ENCODE peak calls at places on chromosomes 5 and 9, in nine cellular contexts. H, T, M, A, J, N, I, P and G are unnamed samples.
A peak's percentile ranks its signal among the peaks of the same experiment; 100 is the strongest.

GRCh38 chr9:88451160-88451559 is 62.9 kb downstream of the SPIN1 start:
- DNase-seq in H (no peak), T (no peak), M (no peak), A (no peak), J (no peak), N (no peak), I (no peak), P (no peak), G (no peak)

GRCh38 chr5:155508673-155509072 is 495.1 kb downstream of the KIF4B start:
- DNase-seq in H (no peak), T (no peak), M (no peak), A (no peak), J (no peak), N (no peak), I (no peak), P (no peak), G (no peak)

GRCh38 chr5:56129288-56129687 is 103.8 kb downstream of the ANKRD55 start:
- DNase-seq in H (no peak), T (no peak), M (no peak), A (no peak), J (no peak), N (no peak), I (no peak), P (no peak), G (no peak)

GRCh38 chr5:60196382-60197113 is 303.0 kb upstream of the PDE4D start:
- DNase-seq in H (peak; percentile 74), T (no peak), M (peak; percentile 94), A (peak; percentile 28), J (no peak), N (peak; percentile 93), I (no peak), P (no peak), G (no peak)

GRCh38 chr5:142798099-142798768 is 28.1 kb downstream of the ARHGAP26 start:
- DNase-seq in H (no peak), T (no peak), M (no peak), A (no peak), J (no peak), N (no peak), I (no peak), P (no peak), G (no peak)

GRCh38 chr9:111842313-111842712 is 47.6 kb upstream of the SHOC1 start:
- DNase-seq in H (no peak), T (no peak), M (peak; percentile 64), A (no peak), J (no peak), N (no peak), I (no peak), P (no peak), G (no peak)

GRCh38 chr5:149611327-149611726 is 30.0 kb downstream of the ARHGEF37 start:
- DNase-seq in H (no peak), T (no peak), M (peak; percentile 76), A (no peak), J (no peak), N (peak; percentile 75), I (no peak), P (peak; percentile 67), G (peak; percentile 84)

GRCh38 chr9:135098400-135099105 is 11.1 kb downstream of the OLFM1 start:
- DNase-seq in H (no peak), T (peak; percentile 27), M (peak; percentile 30), A (peak; percentile 50), J (no peak), N (no peak), I (no peak), P (no peak), G (no peak)

GRCh38 chr5:36152324-36153298 is 700 bp downstream of the SKP2 start:
- DNase-seq in H (peak; percentile 50), T (no peak), M (peak; percentile 35), A (no peak), J (no peak), N (peak; percentile 32), I (no peak), P (no peak), G (peak; percentile 7)

GRCh38 chr5:154923441-154924430 is 14.3 kb downstream of the GEMIN5 start:
- DNase-seq in H (no peak), T (no peak), M (no peak), A (no peak), J (no peak), N (peak; percentile 88), I (no peak), P (no peak), G (no peak)

GRCh38 chr9:136014147-136014927 is 53.2 kb upstream of the UBAC1 start:
- DNase-seq in H (no peak), T (no peak), M (no peak), A (no peak), J (peak; percentile 37), N (no peak), I (no peak), P (peak; percentile 36), G (no peak)

GRCh38 chr5:139747583-139748504 is 47.8 kb upstream of the PSD2 start:
- DNase-seq in H (no peak), T (peak; percentile 49), M (peak; percentile 33), A (peak; percentile 42), J (peak; percentile 85), N (peak; percentile 44), I (peak; percentile 56), P (no peak), G (no peak)

GRCh38 chr9:134377976-134378375 is 51.7 kb downstream of the RXRA start:
- DNase-seq in H (peak; percentile 90), T (peak; percentile 79), M (no peak), A (peak; percentile 70), J (peak; percentile 98), N (no peak), I (peak; percentile 62), P (peak; percentile 95), G (peak; percentile 95)

GRCh38 chr5:142540774-142541466 is 145.0 kb downstream of the FGF1 start:
- DNase-seq in H (no peak), T (no peak), M (peak; percentile 81), A (no peak), J (no peak), N (peak; percentile 26), I (peak; percentile 66), P (peak; percentile 78), G (no peak)

GRCh38 chr5:63121471-63121870 is 542.9 kb downstream of the LRRC70 start:
- DNase-seq in H (no peak), T (no peak), M (no peak), A (no peak), J (no peak), N (peak; percentile 6), I (no peak), P (no peak), G (no peak)

GRCh38 chr5:59560553-59560952 is 333.0 kb downstream of the PDE4D start:
- DNase-seq in H (no peak), T (no peak), M (no peak), A (no peak), J (no peak), N (no peak), I (no peak), P (no peak), G (no peak)

GRCh38 chr5:135339623-135340022 is 59.4 kb downstream of the MACROH2A1 start:
- DNase-seq in H (no peak), T (no peak), M (no peak), A (no peak), J (no peak), N (no peak), I (no peak), P (no peak), G (no peak)
- TF ChIP-seq CTCF in H (no peak), T (no peak), M (no peak), A (no peak), J (no peak), N (no peak), I (no peak), P (no peak), G (no peak)

GRCh38 chr5:76684012-76684731 is 31.8 kb upstream of the F2R start:
- DNase-seq in H (no peak), T (no peak), M (no peak), A (no peak), J (no peak), N (no peak), I (no peak), P (no peak), G (no peak)
- H3K4me1 ChIP-seq in H (peaks cover 9% of the 10 kb centered on the region), T (no peaks in the 10 kb centered on the region), M (peaks cover 13% of the 10 kb centered on the region), A (no peaks in the 10 kb centered on the region), J (peaks cover 7% of the 10 kb centered on the region), N (peaks cover 11% of the 10 kb centered on the region), I (no peaks in the 10 kb centered on the region), P (no peaks in the 10 kb centered on the region), G (no peaks in the 10 kb centered on the region)

GRCh38 chr9:131275332-131276106 is 791 bp downstream of the FAM78A start:
- DNase-seq in H (no peak), T (no peak), M (no peak), A (peak; percentile 81), J (no peak), N (no peak), I (peak; percentile 71), P (peak; percentile 85), G (no peak)
- H3K4me3 ChIP-seq in H (no peak overlapping the region), T (no peak overlapping the region), M (peak overlapping the region; percentile 98), A (peak overlapping the region; percentile 72), J (peak overlapping the region; percentile 16), N (no peak overlapping the region), I (peak overlapping the region; percentile 94), P (peak overlapping the region; percentile 70), G (no peak overlapping the region)

GRCh38 chr5:108924457-108924961 is 176.8 kb downstream of the FER start:
- DNase-seq in H (no peak), T (no peak), M (no peak), A (no peak), J (no peak), N (no peak), I (no peak), P (no peak), G (no peak)
- TF ChIP-seq CTCF in H (no peak), T (no peak), M (peak; percentile 16), A (peak; percentile 24), J (no peak), N (no peak), I (no peak), P (no peak), G (no peak)

DNA sequence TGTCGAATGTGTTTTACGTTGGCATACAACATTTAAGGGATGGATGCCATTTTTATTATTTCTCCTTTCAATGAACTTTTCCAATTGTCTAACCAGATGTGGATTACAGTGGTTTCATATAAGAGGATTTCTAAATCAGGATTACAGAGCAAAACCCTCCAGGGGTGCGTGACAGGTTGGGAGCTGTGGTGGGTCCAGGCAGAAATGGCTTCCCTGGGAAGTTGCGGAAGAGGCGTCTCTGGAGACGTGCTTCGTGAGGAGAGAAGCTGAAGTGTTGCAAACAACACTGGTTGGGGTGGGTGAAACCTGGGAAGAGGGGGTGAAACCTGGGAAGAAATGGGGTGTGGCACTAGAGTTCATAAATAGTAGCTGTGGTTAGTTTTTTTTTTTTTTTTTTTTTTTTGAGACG is 4.5 kb upstream of the RPL26L1 start:
- DNase-seq in H (no peak), T (no peak), M (no peak), A (no peak), J (no peak), N (no peak), I (no peak), P (no peak), G (no peak)
- H3K4me1 ChIP-seq in H (peaks cover 6% of the 10 kb centered on the region), T (peaks cover 7% of the 10 kb centered on the region), M (no peaks in the 10 kb centered on the region), A (peaks cover 6% of the 10 kb centered on the region), J (no peaks in the 10 kb centered on the region), N (peaks cover 35% of the 10 kb centered on the region), I (peaks cover 5% of the 10 kb centered on the region), P (no peaks in the 10 kb centered on the region), G (no peaks in the 10 kb centered on the region)